ENCODE peak calls at places on chromosome X, in five cellular contexts. N is GM23248, R is hepatocyte, H is GM23338, Z is astrocyte. O is an unnamed sample. For H4K20me1, the result is how much of the 10 kb centered on the place peaks cover.

GRCh38 chrX:9438950-9439494 is 25.8 kb upstream of the TBL1X start:
- DNase-seq in N (peak), R (no peak), H (no peak), Z (no peak), O (no peak)

GRCh38 chrX:130626521-130626920 is 224.7 kb downstream of the RBMX2 start:
- DNase-seq in N (peak), R (no peak), H (peak), Z (peak), O (no peak)

GRCh38 chrX:68719904-68720614 is 72.6 kb downstream of the STARD8 start:
- DNase-seq in N (peak), R (no peak), H (peak), Z (no peak), O (peak)

GRCh38 chrX:104195489-104196084 is 29.3 kb downstream of the FAM199X start:
- DNase-seq in N (peak), R (peak), H (peak), Z (no peak), O (peak)

GRCh38 chrX:23286731-23287130 is 47.9 kb upstream of the PTCHD1 start:
- DNase-seq in N (no peak), R (no peak), H (no peak), Z (no peak), O (no peak)

GRCh38 chrX:104270916-104271512 is 16.3 kb upstream of the ESX1 start:
- DNase-seq in N (peak), R (peak), H (peak), Z (peak), O (peak)

GRCh38 chrX:65610040-65610439 is 57.4 kb upstream of the MSN start:
- DNase-seq in N (peak), R (no peak), H (no peak), Z (no peak), O (no peak)

GRCh38 chrX:8738588-8739189 is 6.8 kb upstream of the ANOS1 start:
- DNase-seq in N (peak), R (peak), H (peak), Z (no peak), O (peak)

GRCh38 chrX:48826135-48826875 is at the start of gene ERAS:
- DNase-seq in N (no peak), R (no peak), H (peak), Z (no peak), O (no peak)

GRCh38 chrX:69189972-69190371 is 24.7 kb upstream of the PJA1 start:
- DNase-seq in N (no peak), R (peak), H (no peak), Z (no peak), O (no peak)

GRCh38 chrX:107563851-107564250 is 64.5 kb upstream of the PRPS1 start:
- DNase-seq in N (no peak), R (no peak), H (peak), Z (no peak), O (no peak)

GRCh38 chrX:40087574-40088298 is 10.0 kb downstream of the BCOR start:
- DNase-seq in N (no peak), R (no peak), H (no peak), Z (no peak), O (no peak)

GRCh38 chrX:40086569-40087335 is 11.0 kb downstream of the BCOR start:
- DNase-seq in N (no peak), R (peak), H (no peak), Z (no peak), O (no peak)

GRCh38 chrX:40088803-40089540 is 8.8 kb downstream of the BCOR start:
- DNase-seq in N (no peak), R (no peak), H (no peak), Z (no peak), O (no peak)

GRCh38 chrX:40090050-40090804 is 7.5 kb downstream of the BCOR start:
- DNase-seq in N (peak), R (peak), H (no peak), Z (no peak), O (no peak)

DNA sequence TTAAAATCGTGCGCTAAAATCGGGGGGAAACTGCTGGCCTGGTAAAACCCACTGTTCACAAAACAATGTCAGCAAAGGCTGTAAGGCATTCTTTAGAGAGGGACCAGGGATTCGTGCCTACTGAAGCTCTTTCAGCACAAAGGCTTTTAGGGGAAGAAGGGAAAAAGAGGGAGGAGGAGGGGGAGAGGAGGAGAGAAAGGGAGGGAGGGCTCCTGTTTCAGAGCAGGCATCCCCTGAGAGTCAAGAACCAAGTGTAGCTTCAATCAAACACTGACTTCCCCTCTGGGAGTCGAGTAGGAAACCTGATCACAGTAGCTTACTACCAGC is 9.5 kb downstream of the BCOR start:
- DNase-seq in N (no peak), R (no peak), H (peak), Z (no peak), O (no peak)
- H4K20me1 ChIP-seq in N (under half), R (half or more), H (under half), Z (half or more), O (under half)

GRCh38 chrX:73448379-73448778 is 1.5 kb downstream of the CDX4 start:
- DNase-seq in N (peak), R (no peak), H (peak), Z (no peak), O (no peak)

GRCh38 chrX:73446831-73447230 is at the start of gene CDX4:
- DNase-seq in N (no peak), R (no peak), H (peak), Z (no peak), O (no peak)

GRCh38 chrX:73447311-73447794 is 500 bp downstream of the CDX4 start:
- DNase-seq in N (no peak), R (no peak), H (peak), Z (no peak), O (no peak)
- TF ChIP-seq EZH2 in N (no peak), R (no peak), H (no peak), Z (no peak), O (no peak)

DNA sequence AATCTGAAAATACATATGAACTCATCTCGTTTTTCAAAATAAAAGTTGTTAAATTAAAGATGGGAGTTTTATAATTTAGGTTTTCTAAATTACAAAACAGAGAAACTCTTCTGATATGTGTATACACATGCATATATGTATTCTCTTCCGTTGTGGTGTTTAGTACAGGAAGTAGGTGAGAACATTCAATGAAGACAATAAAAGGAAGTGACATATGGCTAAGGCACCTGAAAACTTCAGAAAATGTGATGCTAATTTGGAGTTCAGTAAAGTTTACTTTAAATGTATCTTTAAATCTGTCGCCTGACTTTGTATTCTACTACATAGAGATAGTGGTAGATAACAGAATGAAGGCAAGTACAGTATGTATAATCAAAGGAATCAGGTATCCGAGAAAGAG is 33.5 kb upstream of the ITM2A start:
- DNase-seq in N (no peak), R (no peak), H (no peak), Z (no peak), O (no peak)
- H4K20me1 ChIP-seq in N (under half), R (under half), H (under half), Z (under half), O (under half)

GRCh38 chrX:108735680-108736508 is 469 bp downstream of the IRS4 start:
- DNase-seq in N (peak), R (peak), H (no peak), Z (peak), O (no peak)
- TF ChIP-seq EZH2 in N (peak), R (no peak), H (no peak), Z (peak), O (no peak)

DNA sequence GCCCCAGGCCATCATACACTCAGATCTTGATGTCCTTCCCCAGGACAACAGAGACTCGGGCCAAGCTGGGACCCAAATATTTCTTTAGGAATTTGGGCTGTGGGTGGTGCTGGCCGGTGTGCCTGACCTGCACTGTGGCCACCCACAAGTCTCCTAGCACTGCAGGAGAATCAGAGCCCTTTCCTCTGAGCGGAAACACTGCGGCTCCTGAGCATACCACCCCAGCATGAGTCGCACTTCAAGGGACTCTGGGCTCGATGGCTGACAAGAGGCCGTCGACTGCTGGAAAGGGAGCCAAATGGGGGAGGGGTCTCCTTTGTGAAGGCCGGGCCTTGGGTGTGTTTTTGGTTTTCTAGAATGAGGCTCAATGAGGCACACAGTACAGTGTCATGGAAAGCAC is 13.0 kb upstream of the IRAK1 start:
- DNase-seq in N (peak), R (no peak), H (peak), Z (no peak), O (no peak)
- H4K20me1 ChIP-seq in N (under half), R (under half), H (under half), Z (under half), O (under half)

DNA sequence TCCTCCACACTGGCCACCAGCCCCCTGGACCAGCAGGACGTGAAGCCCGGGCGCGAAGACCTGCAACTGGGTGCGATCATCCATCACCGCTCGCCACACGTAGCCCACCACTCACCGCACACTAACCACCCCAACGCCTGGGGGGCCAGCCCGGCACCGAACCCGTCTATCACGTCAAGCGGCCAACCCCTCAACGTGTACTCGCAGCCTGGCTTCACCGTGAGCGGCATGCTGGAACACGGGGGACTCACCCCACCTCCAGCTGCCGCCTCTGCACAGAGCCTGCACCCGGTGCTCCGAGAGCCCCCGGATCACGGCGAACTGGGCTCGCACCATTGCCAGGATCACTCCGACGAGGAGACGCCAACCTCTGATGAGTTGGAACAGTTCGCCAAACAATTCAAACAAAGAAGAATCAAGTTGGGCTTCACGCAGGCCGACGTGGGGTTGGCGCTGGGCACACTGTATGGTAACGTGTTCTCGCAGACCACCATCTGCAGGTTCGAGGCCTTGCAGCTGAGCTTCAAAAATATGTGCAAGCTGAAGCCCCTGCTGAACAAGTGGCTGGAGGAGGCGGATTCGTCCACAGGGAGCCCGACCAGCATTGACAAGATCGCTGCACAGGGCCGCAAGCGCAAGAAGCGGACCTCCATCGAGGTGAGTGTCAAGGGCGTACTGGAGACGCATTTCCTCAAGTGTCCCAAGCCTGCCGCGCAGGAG is 596 bp downstream of the POU3F4 start:
- DNase-seq in N (no peak), R (no peak), H (no peak), Z (no peak), O (no peak)
- TF ChIP-seq EZH2 in N (no peak), R (peak), H (no peak), Z (no peak), O (no peak)

GRCh38 chrX:154013614-154014360 is 5.9 kb downstream of the IRAK1 start:
- DNase-seq in N (peak), R (peak), H (peak), Z (no peak), O (peak)
- H4K20me1 ChIP-seq in N (under half), R (under half), H (under half), Z (under half), O (under half)

GRCh38 chrX:25003066-25003849 is 12.5 kb downstream of the ARX start:
- DNase-seq in N (no peak), R (peak), H (peak), Z (no peak), O (no peak)

GRCh38 chrX:25004485-25005032 is 11.2 kb downstream of the ARX start:
- DNase-seq in N (no peak), R (no peak), H (no peak), Z (no peak), O (no peak)

GRCh38 chrX:25004040-25004439 is 11.7 kb downstream of the ARX start:
- DNase-seq in N (no peak), R (no peak), H (no peak), Z (no peak), O (no peak)

GRCh38 chrX:25001808-25002657 is 13.7 kb downstream of the ARX start:
- DNase-seq in N (no peak), R (peak), H (no peak), Z (no peak), O (no peak)

GRCh38 chrX:25002658-25003015 is 13.1 kb downstream of the ARX start:
- DNase-seq in N (no peak), R (no peak), H (no peak), Z (no peak), O (no peak)
- TF ChIP-seq EZH2 in N (no peak), R (peak), H (peak), Z (no peak), O (no peak)

GRCh38 chrX:111861605-111862004 is 14.4 kb upstream of the TRPC5OS start:
- DNase-seq in N (no peak), R (no peak), H (no peak), Z (no peak), O (no peak)
- H4K20me1 ChIP-seq in N (under half), R (under half), H (under half), Z (under half), O (under half)

O was measured in PC-3.